ENCODE peak calls at places on chromosome 17, in eight cellular contexts. L is brain microvascular endothelial cell, P is heart left ventricle, S is neural progenitor cell, B is pancreas, K is adrenal gland, M is RWPE2, O is psoas muscle. Y is an unnamed sample.
A peak's percentile ranks its signal among the peaks of the same experiment; 100 is the strongest.

GRCh38 chr17:72446525-72447250 is 325.9 kb downstream of the SOX9 start:
- DNase-seq in L (no peak), P (no peak), S (no peak), B (no peak), K (no peak), M (no peak), O (no peak), Y (no peak)

GRCh38 chr17:16491703-16492612 is at the start of gene LRRC75A:
- DNase-seq in L (no peak), P (peak; percentile 75), S (peak; percentile 92), B (peak; percentile 40), K (no peak), M (no peak), O (peak; percentile 71), Y (peak; percentile 68)

GRCh38 chr17:48625502-48626201 is 506 bp downstream of the HOXB9 start:
- DNase-seq in L (no peak), P (no peak), S (peak; percentile 63), B (no peak), K (no peak), M (no peak), O (no peak), Y (peak; percentile 92)

GRCh38 chr17:42288985-42289862 is 926 bp downstream of the STAT5A start:
- DNase-seq in L (no peak), P (no peak), S (no peak), B (peak; percentile 56), K (peak; percentile 79), M (peak; percentile 57), O (peak; percentile 67), Y (peak; percentile 34)

GRCh38 chr17:3740611-3741073 is 16.9 kb downstream of the HASPIN start:
- DNase-seq in L (no peak), P (no peak), S (no peak), B (no peak), K (no peak), M (no peak), O (no peak), Y (no peak)

GRCh38 chr17:50815400-50815799 is 20.0 kb upstream of the WFIKKN2 start:
- DNase-seq in L (no peak), P (no peak), S (no peak), B (no peak), K (no peak), M (no peak), O (no peak), Y (no peak)

GRCh38 chr17:61405047-61405685 is 5.5 kb downstream of the TBX2 start:
- DNase-seq in L (no peak), P (peak; percentile 60), S (peak; percentile 87), B (no peak), K (no peak), M (no peak), O (peak; percentile 41), Y (no peak)

GRCh38 chr17:44775838-44776621 is 17.2 kb downstream of the ADAM11 start:
- DNase-seq in L (no peak), P (no peak), S (no peak), B (peak; percentile 32), K (no peak), M (no peak), O (no peak), Y (peak; percentile 99)

GRCh38 chr17:38897176-38897575 is 27.3 kb downstream of the LASP1 start:
- DNase-seq in L (no peak), P (peak; percentile 93), S (no peak), B (no peak), K (peak; percentile 79), M (no peak), O (peak; percentile 93), Y (no peak)

GRCh38 chr17:5035356-5035755 is at the start of gene SLC52A1:
- DNase-seq in L (no peak), P (no peak), S (peak; percentile 21), B (no peak), K (no peak), M (no peak), O (no peak), Y (no peak)

GRCh38 chr17:17749921-17750320 is 68.7 kb downstream of the RAI1 start:
- DNase-seq in L (peak; percentile 43), P (no peak), S (peak; percentile 90), B (peak; percentile 57), K (peak; percentile 77), M (no peak), O (no peak), Y (peak; percentile 66)

GRCh38 chr17:66667491-66668030 is 167.4 kb upstream of the CACNG5 start:
- DNase-seq in L (no peak), P (no peak), S (no peak), B (no peak), K (no peak), M (no peak), O (no peak), Y (no peak)

GRCh38 chr17:32909787-32910369 is 18.1 kb upstream of the TMEM98 start:
- DNase-seq in L (peak; percentile 90), P (no peak), S (peak; percentile 82), B (peak; percentile 81), K (peak; percentile 95), M (no peak), O (no peak), Y (peak; percentile 90)

GRCh38 chr17:14323522-14323981 is 22.7 kb downstream of the HS3ST3B1 start:
- DNase-seq in L (no peak), P (no peak), S (peak; percentile 76), B (no peak), K (no peak), M (no peak), O (no peak), Y (no peak)

GRCh38 chr17:14320734-14321475 is 20.0 kb downstream of the HS3ST3B1 start:
- DNase-seq in L (no peak), P (no peak), S (peak; percentile 17), B (no peak), K (peak; percentile 30), M (no peak), O (no peak), Y (no peak)

GRCh38 chr17:14320098-14320497 is 19.2 kb downstream of the HS3ST3B1 start:
- DNase-seq in L (no peak), P (no peak), S (no peak), B (no peak), K (no peak), M (no peak), O (no peak), Y (no peak)

GRCh38 chr17:14321980-14322776 is 21.3 kb downstream of the HS3ST3B1 start:
- DNase-seq in L (no peak), P (no peak), S (no peak), B (no peak), K (no peak), M (no peak), O (no peak), Y (no peak)

DNA sequence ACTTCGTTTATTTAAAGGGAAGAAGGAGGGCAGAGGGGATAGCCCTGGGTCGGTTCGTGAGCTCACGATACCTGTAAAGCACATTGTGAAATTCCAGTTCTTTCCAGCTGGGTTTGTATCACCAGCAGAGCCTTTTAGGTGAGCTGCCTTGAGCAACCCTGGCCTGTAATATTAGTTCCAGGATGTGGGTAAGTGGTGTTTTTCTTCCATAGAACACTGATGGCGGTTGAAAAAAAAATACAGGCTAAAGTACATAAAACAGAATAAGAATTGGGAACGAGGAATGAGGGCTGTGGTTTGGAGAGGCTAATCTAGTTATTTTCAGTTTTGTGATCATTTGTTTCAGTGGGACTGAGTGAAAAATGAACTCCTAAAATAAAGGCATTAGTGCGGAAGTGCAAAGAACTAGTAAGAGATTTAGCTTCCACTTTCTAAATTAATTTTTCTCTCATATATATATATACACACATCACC is 20.6 kb downstream of the HS3ST3B1 start:
- DNase-seq in L (no peak), P (no peak), S (no peak), B (no peak), K (no peak), M (no peak), O (no peak), Y (no peak)
- H3K4me3 ChIP-seq in L (no peak overlapping the region), P (no peak overlapping the region), S (no peak overlapping the region), B (no peak overlapping the region), K (no peak overlapping the region), M (no peak overlapping the region), O (no peak overlapping the region), Y (no peak overlapping the region)

DNA sequence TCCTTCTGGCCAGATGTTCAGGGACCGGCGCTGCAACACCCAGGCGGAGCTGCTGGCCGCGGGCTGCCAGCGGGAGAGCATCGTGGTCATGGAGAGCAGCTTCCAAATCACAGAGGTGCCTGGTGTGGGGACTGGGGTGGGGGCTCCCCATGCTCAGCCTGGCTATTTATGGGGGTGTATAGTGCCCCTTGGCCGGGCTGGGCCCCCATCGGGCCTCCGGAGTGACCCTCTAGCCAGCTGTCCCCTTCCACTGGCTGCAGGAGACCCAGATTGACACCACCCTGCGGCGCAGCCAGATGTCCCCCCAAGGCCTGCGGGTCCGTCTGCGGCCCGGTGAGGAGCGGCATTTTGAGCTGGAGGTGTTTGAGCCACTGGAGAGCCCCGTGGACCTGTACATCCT is 6.1 kb downstream of the ITGB4 start:
- DNase-seq in L (no peak), P (no peak), S (no peak), B (no peak), K (no peak), M (no peak), O (no peak), Y (no peak)
- TF ChIP-seq CTCF in L (no peak), P (no peak), S (no peak), B (no peak), K (no peak), M (no peak), O (no peak), Y (no peak)

DNA sequence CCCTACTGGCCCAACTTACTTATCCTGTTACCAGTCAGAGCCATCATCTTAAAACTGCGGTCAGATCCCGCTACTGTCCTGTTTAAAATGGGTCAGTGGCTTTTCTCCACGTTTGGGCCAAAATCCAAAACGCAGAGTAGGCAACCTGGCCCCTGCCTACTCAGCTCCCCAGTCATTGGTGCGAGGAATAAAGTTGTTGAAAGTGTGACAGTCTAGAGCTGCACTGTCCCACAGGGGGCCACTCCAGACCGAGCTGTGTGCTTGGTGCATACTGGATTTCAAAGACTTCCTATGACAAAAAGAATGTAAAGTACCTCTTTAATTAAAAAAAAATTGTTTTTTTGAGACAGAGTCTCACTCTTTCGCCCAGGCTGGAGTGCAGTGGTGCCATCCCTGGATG is 21.2 kb upstream of the LYRM9 start:
- DNase-seq in L (no peak), P (no peak), S (no peak), B (no peak), K (no peak), M (no peak), O (no peak), Y (no peak)
- H3K27me3 ChIP-seq in L (no peaks in the 10 kb centered on the region), P (no peaks in the 10 kb centered on the region), S (peaks cover 73% of the 10 kb centered on the region), B (no peaks in the 10 kb centered on the region), K (no peaks in the 10 kb centered on the region), M (no peaks in the 10 kb centered on the region), O (no peaks in the 10 kb centered on the region), Y (no peaks in the 10 kb centered on the region)

GRCh38 chr17:1907818-1908698 is 78.3 kb downstream of the RPA1 start:
- DNase-seq in L (peak; percentile 7), P (no peak), S (peak; percentile 92), B (no peak), K (no peak), M (no peak), O (peak; percentile 57), Y (no peak)

GRCh38 chr17:1906622-1907021 is 76.8 kb downstream of the RPA1 start:
- DNase-seq in L (no peak), P (no peak), S (peak; percentile 90), B (no peak), K (no peak), M (no peak), O (no peak), Y (peak; percentile 56)

GRCh38 chr17:1907216-1907631 is 77.4 kb downstream of the RPA1 start:
- DNase-seq in L (no peak), P (no peak), S (peak; percentile 35), B (no peak), K (no peak), M (no peak), O (peak; percentile 75), Y (no peak)

GRCh38 chr17:1909985-1910384 is 80.2 kb downstream of the RPA1 start:
- DNase-seq in L (no peak), P (no peak), S (peak; percentile 55), B (no peak), K (no peak), M (no peak), O (no peak), Y (no peak)

GRCh38 chr17:1908699-1909309 is 79.0 kb downstream of the RPA1 start:
- DNase-seq in L (peak; percentile 65), P (no peak), S (peak; percentile 87), B (peak; percentile 60), K (peak; percentile 86), M (no peak), O (peak; percentile 66), Y (peak; percentile 75)
- H3K4me3 ChIP-seq in L (peak overlapping the region; percentile 44), P (peak overlapping the region; percentile 30), S (peak overlapping the region; percentile 48), B (no peak overlapping the region), K (no peak overlapping the region), M (no peak overlapping the region), O (peak overlapping the region; percentile 59), Y (no peak overlapping the region)